ENCODE peak calls at places on chromosomes 4 and X, in four cellular contexts. X, V, W and Q are unnamed samples.

GRCh38 chr4:45316257-45316656 is 589.9 kb upstream of the GNPDA2 start:
- DNase-seq in X (no peak), V (no peak), W (no peak), Q (no peak)

GRCh38 chrX:154373340-154374306 is 811 bp downstream of the FLNA start:
- DNase-seq in W (peak; percentile 5), V (no peak), X (peak; percentile 43), Q (peak; percentile 83)

GRCh38 chr4:68724922-68725321 is 54.5 kb upstream of the UGT2B15 start:
- DNase-seq in V (no peak), X (no peak), W (no peak), Q (no peak)

GRCh38 chr4:3375688-3376087 is 66.1 kb upstream of the HGFAC start:
- DNase-seq in X (no peak), W (no peak), V (peak; percentile 26), Q (peak; percentile 89)

GRCh38 chr4:3022112-3022511 is 52.2 kb downstream of the HTT-AS start:
- DNase-seq in W (no peak), V (no peak), X (no peak), Q (no peak)

GRCh38 chr4:185019451-185020292 is 1.4 kb downstream of the HELT start:
- DNase-seq in W (no peak), V (peak; percentile 49), X (no peak), Q (no peak)

GRCh38 chr4:94304365-94304971 is 38.2 kb downstream of the HPGDS start:
- DNase-seq in X (peak; percentile 27), W (no peak), V (peak; percentile 29), Q (peak; percentile 42)

GRCh38 chr4:38461342-38461741 is 202.7 kb upstream of the KLF3 start:
- DNase-seq in X (no peak), W (no peak), V (no peak), Q (no peak)

GRCh38 chr4:15147709-15148651 is 145.7 kb downstream of the CPEB2 start:
- DNase-seq in X (no peak), V (no peak), W (no peak), Q (no peak)

GRCh38 chr4:87982036-87982435 is 6.5 kb downstream of the SPP1 start:
- DNase-seq in W (no peak), X (no peak), V (no peak), Q (no peak)

GRCh38 chrX:8749697-8750096 is 17.8 kb upstream of the ANOS1 start:
- DNase-seq in X (no peak), V (no peak), W (no peak), Q (no peak)

GRCh38 chr4:186932196-186932595 is 208.5 kb upstream of the FAT1 start:
- DNase-seq in X (no peak), W (no peak), V (no peak), Q (no peak)

GRCh38 chr4:157983300-157983699 is 189.5 kb downstream of the GASK1B start:
- DNase-seq in W (no peak), V (no peak), X (no peak), Q (no peak)

GRCh38 chr4:52423967-52424366 is 235.1 kb downstream of the USP46 start:
- DNase-seq in V (no peak), X (no peak), W (peak; percentile 26), Q (no peak)

GRCh38 chr4:38663021-38663800 is 788 bp upstream of the KLF3 start:
- DNase-seq in V (no peak), W (no peak), X (no peak), Q (no peak)

GRCh38 chr4:103244251-103244650 is 46.1 kb upstream of the CENPE start:
- DNase-seq in V (no peak), W (no peak), X (no peak), Q (no peak)

GRCh38 chrX:151762802-151763201 is 28.3 kb downstream of the CNGA2 start:
- DNase-seq in W (no peak), V (no peak), X (no peak), Q (no peak)

GRCh38 chr4:110778526-110778925 is 155.6 kb upstream of the PITX2 start:
- DNase-seq in V (no peak), W (no peak), X (no peak), Q (peak; percentile 46)

GRCh38 chrX:43655151-43655676 is 885 bp upstream of the MAOA start:
- DNase-seq in W (no peak), V (peak; percentile 22), X (no peak), Q (peak; percentile 3)

GRCh38 chrX:9122504-9123245 is 88.7 kb upstream of the FAM9B start:
- DNase-seq in W (no peak), V (no peak), X (no peak), Q (peak; percentile 35)

DNA sequence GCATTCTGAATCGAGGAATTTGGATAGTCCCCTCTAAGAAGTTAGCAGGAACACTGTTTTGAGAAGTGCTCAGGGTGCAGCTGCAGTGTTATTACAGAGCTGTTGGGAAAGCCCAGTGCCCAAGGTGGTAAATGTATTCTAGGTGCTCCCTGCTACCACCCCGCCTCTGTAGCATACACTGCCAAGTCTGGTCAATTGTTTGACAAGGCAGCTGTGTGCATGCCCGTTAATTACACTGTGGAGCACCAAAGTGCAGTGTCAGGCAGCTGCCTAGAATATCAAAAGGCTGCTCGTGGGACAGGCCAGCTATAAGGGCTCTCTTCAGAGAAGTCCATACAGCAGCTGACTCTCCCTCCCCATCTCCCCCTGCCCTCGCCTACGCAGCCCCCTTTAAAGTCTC is 99.9 kb upstream of the KLHL13 start:
- DNase-seq in X (no peak), V (no peak), W (no peak), Q (no peak)
- TF ChIP-seq USF2 in X (no peak), V (no peak), W (no peak), Q (no peak)

DNA sequence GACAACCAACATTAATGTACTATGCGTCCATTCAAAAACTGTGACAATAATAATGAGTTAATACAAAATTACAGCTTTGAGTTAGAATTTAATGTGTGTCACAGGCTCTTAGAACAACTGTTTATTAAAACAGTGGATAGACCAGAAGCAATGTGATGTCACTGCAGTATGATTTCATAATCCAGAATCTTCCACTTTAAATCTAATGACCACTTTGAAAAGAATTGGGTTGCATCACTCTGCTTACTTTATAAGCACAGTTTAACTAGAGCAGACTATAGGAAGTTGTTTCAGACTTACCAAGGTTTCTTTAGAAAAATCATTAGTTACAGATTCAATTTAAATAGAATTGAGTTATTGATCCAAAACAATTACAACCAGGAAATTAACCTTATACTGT is 758.5 kb downstream of the KCTD8 start:
- DNase-seq in X (no peak), W (no peak), V (no peak), Q (peak; percentile 1)
- TF ChIP-seq USF2 in X (no peak), W (no peak), V (no peak), Q (no peak)

GRCh38 chrX:2694868-2695267 is 3.8 kb downstream of the CD99 start:
- DNase-seq in W (no peak), V (no peak), X (no peak), Q (no peak)
- TF ChIP-seq USF2 in W (no peak), V (no peak), X (no peak), Q (no peak)

DNA sequence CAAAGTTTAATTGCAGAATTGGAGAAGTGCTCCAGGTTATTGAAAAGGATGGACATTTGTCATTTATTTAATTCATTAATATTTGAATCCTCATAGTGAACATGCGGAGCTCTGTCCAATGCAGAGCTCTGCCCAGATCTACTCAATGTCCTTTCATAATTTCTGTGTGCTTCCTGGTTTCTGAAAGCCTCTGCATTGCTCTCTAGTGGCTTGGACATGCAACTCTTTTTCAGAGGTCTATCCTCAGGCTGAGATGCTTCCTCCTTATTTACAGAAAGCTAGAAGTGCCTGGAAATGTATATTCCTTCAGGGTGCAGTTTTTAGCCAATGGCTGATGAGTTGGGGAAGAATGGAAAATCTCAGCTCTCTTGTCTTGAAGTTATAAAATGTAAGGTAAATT is 786.1 kb upstream of the AADAT start:
- DNase-seq in X (no peak), V (peak; percentile 2), W (no peak), Q (no peak)
- TF ChIP-seq USF2 in X (no peak), V (no peak), W (no peak), Q (no peak)

GRCh38 chrX:107530141-107530540 is 80.7 kb downstream of the FRMPD3 start:
- DNase-seq in X (no peak), W (no peak), V (no peak), Q (no peak)

GRCh38 chrX:107526141-107526540 is 76.7 kb downstream of the FRMPD3 start:
- DNase-seq in V (no peak), X (no peak), W (no peak), Q (no peak)
- TF ChIP-seq USF2 in V (no peak), X (no peak), W (no peak), Q (no peak)

DNA sequence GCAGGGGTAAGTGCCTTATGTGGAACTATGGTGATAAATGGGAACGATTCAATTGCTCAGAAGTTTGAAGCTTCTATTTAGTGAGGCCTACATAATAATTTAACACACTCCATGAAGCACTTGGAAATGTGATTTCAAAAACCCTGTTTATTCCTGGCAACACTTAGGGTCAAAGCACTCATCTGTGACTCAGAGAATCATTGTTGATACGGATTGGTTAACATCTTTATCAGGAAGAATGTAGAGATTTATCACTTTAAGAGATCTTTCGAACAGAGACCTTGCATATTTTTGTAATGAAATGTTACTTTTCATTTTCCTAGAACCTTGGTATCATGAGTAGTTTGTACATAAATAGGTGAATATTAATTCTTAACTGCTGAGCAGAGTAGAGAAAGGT is 269.1 kb upstream of the SLIT2 start:
- DNase-seq in V (no peak), W (no peak), X (no peak), Q (peak; percentile 89)
- TF ChIP-seq USF2 in V (no peak), W (no peak), X (no peak), Q (no peak)

GRCh38 chr4:168415911-168416310 is 64.4 kb downstream of the DDX60L start:
- DNase-seq in X (no peak), V (no peak), W (no peak), Q (no peak)

GRCh38 chr4:168421055-168421454 is 59.2 kb downstream of the DDX60L start:
- DNase-seq in W (no peak), V (no peak), X (no peak), Q (no peak)

DNA sequence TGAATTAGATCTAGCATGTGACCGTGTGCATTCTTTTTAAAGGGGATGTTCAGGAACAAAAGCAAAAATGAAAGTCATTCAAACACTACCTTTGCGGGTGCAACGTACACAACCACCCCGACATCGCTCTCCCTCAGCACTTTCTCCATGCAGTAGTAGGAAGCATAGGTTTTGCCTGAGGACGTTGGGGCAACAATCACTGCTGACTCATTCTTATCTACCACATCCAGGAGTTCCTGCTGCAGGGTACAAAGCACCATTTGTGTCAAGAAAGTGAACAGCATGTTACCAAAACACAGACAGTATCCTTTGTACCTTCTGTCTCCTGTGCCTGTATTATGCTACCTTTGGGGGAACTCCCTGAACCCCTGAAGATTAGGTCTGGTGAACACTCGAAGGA is 58.6 kb downstream of the DDX60L start:
- DNase-seq in W (no peak), X (peak; percentile 25), V (no peak), Q (peak; percentile 47)
- TF ChIP-seq USF2 in W (no peak), X (no peak), V (no peak), Q (no peak)

DNA sequence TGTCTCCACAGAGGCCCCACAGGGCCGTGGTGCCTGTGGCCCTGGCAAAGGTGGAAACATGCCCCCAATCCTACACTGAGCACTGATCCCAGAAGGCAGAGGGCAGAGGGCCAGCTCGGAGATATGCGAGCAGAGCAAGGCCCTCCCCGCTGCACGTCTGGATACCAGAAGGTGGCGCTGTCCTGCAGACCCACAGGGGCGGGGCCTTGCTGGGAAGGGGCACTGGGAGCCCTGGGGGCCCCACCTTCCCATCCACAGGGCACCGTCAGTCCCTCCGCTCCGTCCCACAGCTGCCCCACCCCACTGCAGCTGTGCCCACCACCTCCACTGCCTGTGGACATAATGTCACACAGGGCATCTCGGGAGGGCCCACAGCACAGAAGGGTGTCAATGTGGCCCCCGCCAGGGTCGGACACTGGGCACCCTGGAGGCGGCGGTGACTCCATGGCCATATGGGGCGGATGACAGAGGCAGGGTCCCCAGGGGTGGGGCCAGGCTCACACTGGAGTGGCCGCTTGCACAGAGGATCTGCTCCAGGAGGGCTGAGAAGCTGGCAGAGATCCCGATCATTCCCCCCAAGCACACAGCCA is 4.9 kb downstream of the SLC49A3 start:
- DNase-seq in W (no peak), V (peak; percentile 90), X (peak; percentile 77), Q (peak; percentile 57)
- TF ChIP-seq USF2 in W (no peak), V (no peak), X (no peak), Q (no peak)

GRCh38 chrX:112113460-112113859 is 30.9 kb upstream of the TRPC5 start:
- DNase-seq in W (no peak), V (no peak), X (no peak), Q (no peak)
- TF ChIP-seq USF2 in W (no peak), V (no peak), X (no peak), Q (no peak)